ENCODE peak calls at places on chromosomes 5 and 9, in seven cellular contexts. N is hepatocyte, I is A673, O is fibroblast of pulmonary artery, J is fibroblast of mammary gland, U is Panc1, A is tibial artery. H is an unnamed sample.

GRCh38 chr9:81490605-81491331 is 198.6 kb downstream of the TLE1 start:
- DNase-seq in A (no peak), N (no peak), O (peak), U (no peak), I (no peak), J (peak), H (peak)

GRCh38 chr9:21579743-21580142 is 97.6 kb upstream of the IFNE start:
- DNase-seq in A (no peak), U (no peak), O (no peak), J (no peak), N (no peak), I (no peak), H (no peak)

GRCh38 chr5:112077180-112077579 is 320.2 kb upstream of the NREP start:
- DNase-seq in I (no peak), J (peak), N (no peak), O (peak), A (no peak), U (no peak), H (peak)

GRCh38 chr5:132526290-132526973 is 16.9 kb downstream of the IL5 start:
- DNase-seq in O (peak), I (peak), U (peak), N (peak), J (peak), A (no peak), H (peak)

GRCh38 chr5:116454417-116454927 is 120.2 kb downstream of the SEMA6A start:
- DNase-seq in A (peak), N (peak), J (peak), O (peak), I (peak), U (no peak), H (peak)

GRCh38 chr5:98218838-98219237 is 554.6 kb upstream of the RGMB start:
- DNase-seq in O (no peak), N (no peak), J (no peak), A (no peak), I (no peak), U (no peak), H (no peak)

GRCh38 chr5:58080573-58080972 is 379.3 kb downstream of the PLK2 start:
- DNase-seq in A (no peak), J (peak), I (no peak), U (no peak), O (peak), N (no peak), H (no peak)

GRCh38 chr5:54309751-54310432 is 481 bp downstream of the ARL15 start:
- DNase-seq in I (peak), U (no peak), N (peak), J (no peak), O (peak), A (no peak), H (no peak)

GRCh38 chr9:134554750-134555655 is 86.6 kb upstream of the COL5A1 start:
- DNase-seq in U (no peak), N (no peak), I (no peak), A (no peak), J (peak), O (peak), H (no peak)

GRCh38 chr9:74255489-74255984 is 241.6 kb upstream of the RORB start:
- DNase-seq in I (no peak), N (no peak), U (no peak), O (no peak), J (peak), A (no peak), H (no peak)

GRCh38 chr5:174159327-174160247 is 114.1 kb downstream of the NSG2 start:
- DNase-seq in U (no peak), I (no peak), J (peak), O (no peak), A (no peak), N (no peak), H (peak)

GRCh38 chr5:157845894-157846598 is 12.9 kb downstream of the CLINT1 start:
- DNase-seq in I (no peak), N (no peak), J (no peak), O (no peak), U (no peak), A (no peak), H (no peak)

GRCh38 chr5:149036970-149037369 is 25.9 kb downstream of the SH3TC2 start:
- DNase-seq in N (no peak), J (peak), I (no peak), O (no peak), U (no peak), A (no peak), H (no peak)

GRCh38 chr9:89593776-89594427 is 10.9 kb upstream of the GADD45G start:
- DNase-seq in N (peak), U (no peak), J (peak), A (no peak), O (peak), I (peak), H (no peak)

GRCh38 chr5:113071401-113071800 is 94.8 kb downstream of the DCP2 start:
- DNase-seq in I (no peak), A (no peak), O (no peak), J (no peak), N (no peak), U (no peak), H (no peak)

GRCh38 chr9:131423171-131423581 is 29.3 kb downstream of the PRRC2B start:
- DNase-seq in A (peak), I (no peak), O (peak), J (peak), U (no peak), N (peak), H (peak)

GRCh38 chr5:5891350-5891749 is 468.9 kb downstream of the ICE1 start:
- DNase-seq in I (peak), O (no peak), A (no peak), U (no peak), J (peak), N (peak), H (no peak)

GRCh38 chr5:69129413-69129812 is 35.6 kb downstream of the SLC30A5 start:
- DNase-seq in N (no peak), U (no peak), I (no peak), A (no peak), J (peak), O (peak), H (peak)

GRCh38 chr5:39024005-39024404 is 50.2 kb downstream of the RICTOR start:
- DNase-seq in U (no peak), I (peak), N (no peak), O (no peak), J (no peak), A (no peak), H (no peak)

GRCh38 chr9:127347831-127348699 is 48.9 kb upstream of the SLC2A8 start:
- DNase-seq in I (peak), O (peak), U (peak), J (peak), A (no peak), N (peak), H (peak)

GRCh38 chr9:112748041-112748440 is 2.5 kb upstream of the SNX30 start:
- DNase-seq in J (no peak), N (no peak), U (no peak), O (no peak), A (no peak), I (no peak), H (no peak)

GRCh38 chr9:38153152-38153909 is 84.3 kb upstream of the SHB start:
- DNase-seq in O (no peak), J (no peak), U (no peak), I (no peak), N (peak), A (no peak), H (no peak)

GRCh38 chr5:154646841-154647759 is 108.1 kb upstream of the LARP1 start:
- DNase-seq in A (peak), O (peak), J (peak), I (no peak), N (peak), U (no peak), H (no peak)

GRCh38 chr5:1439388-1440097 is 5.7 kb downstream of the SLC6A3 start:
- DNase-seq in A (no peak), U (no peak), J (no peak), I (no peak), O (no peak), N (no peak), H (no peak)

GRCh38 chr9:98838155-98838904 is 30.9 kb downstream of the GALNT12 start:
- DNase-seq in N (no peak), O (no peak), U (no peak), J (no peak), I (no peak), A (no peak), H (no peak)

GRCh38 chr5:111075520-111075919 is 4.0 kb downstream of the TSLP start:
- DNase-seq in U (no peak), I (peak), O (peak), A (no peak), N (no peak), J (peak), H (peak)

GRCh38 chr9:92292338-92293074 is 991 bp downstream of the IARS1 start:
- DNase-seq in O (no peak), A (no peak), J (peak), U (no peak), N (peak), I (peak), H (no peak)

GRCh38 chr9:132755096-132755495 is 84.8 kb downstream of the GTF3C4 start:
- DNase-seq in N (no peak), U (no peak), J (no peak), A (no peak), I (no peak), O (no peak), H (no peak)

GRCh38 chr9:76835571-76836283 is 70.2 kb downstream of the PRUNE2 start:
- DNase-seq in O (peak), N (peak), I (no peak), J (peak), U (no peak), A (no peak), H (peak)

GRCh38 chr9:74846771-74847170 is 41.0 kb downstream of the TRPM6 start:
- DNase-seq in J (peak), A (no peak), U (peak), N (no peak), O (no peak), I (no peak), H (peak)

GRCh38 chr9:99513441-99514112 is 291.5 kb downstream of the SEC61B start:
- DNase-seq in N (peak), I (no peak), O (no peak), U (no peak), J (no peak), A (no peak), H (no peak)

GRCh38 chr5:44665101-44665701 is 143.5 kb upstream of the MRPS30 start:
- DNase-seq in U (no peak), J (peak), A (no peak), I (no peak), O (no peak), N (no peak), H (peak)

GRCh38 chr5:135141303-135142268 is 107.6 kb upstream of the PITX1 start:
- DNase-seq in U (no peak), N (peak), I (no peak), J (peak), O (no peak), A (no peak), H (peak)

GRCh38 chr5:3943803-3944202 is 348.2 kb downstream of the IRX1 start:
- DNase-seq in I (no peak), U (no peak), J (no peak), N (no peak), A (no peak), O (no peak), H (no peak)

GRCh38 chr5:3948838-3949237 is 353.2 kb downstream of the IRX1 start:
- DNase-seq in J (no peak), O (no peak), I (no peak), N (no peak), U (no peak), A (no peak), H (no peak)

GRCh38 chr5:3944930-3945329 is 349.3 kb downstream of the IRX1 start:
- DNase-seq in I (no peak), O (no peak), U (no peak), A (no peak), N (no peak), J (no peak), H (no peak)
- H3K4me3 ChIP-seq in I (no peak), O (no peak), U (no peak), A (no peak), N (no peak), J (no peak), H (no peak)

GRCh38 chr9:1729631-1730030 is 285.5 kb upstream of the SMARCA2 start:
- DNase-seq in N (no peak), A (no peak), O (no peak), I (no peak), J (no peak), U (no peak), H (no peak)
- TF ChIP-seq CTCF in N (no peak), A (no peak), O (no peak), I (no peak), J (no peak), U (no peak), H (no peak)

GRCh38 chr5:88677502-88677901 is 205.5 kb downstream of the MEF2C start:
- DNase-seq in N (no peak), I (no peak), A (no peak), U (no peak), O (no peak), J (no peak), H (no peak)
- H3K4me3 ChIP-seq in N (no peak), I (peak), A (no peak), U (peak), O (no peak), J (no peak), H (no peak)

DNA sequence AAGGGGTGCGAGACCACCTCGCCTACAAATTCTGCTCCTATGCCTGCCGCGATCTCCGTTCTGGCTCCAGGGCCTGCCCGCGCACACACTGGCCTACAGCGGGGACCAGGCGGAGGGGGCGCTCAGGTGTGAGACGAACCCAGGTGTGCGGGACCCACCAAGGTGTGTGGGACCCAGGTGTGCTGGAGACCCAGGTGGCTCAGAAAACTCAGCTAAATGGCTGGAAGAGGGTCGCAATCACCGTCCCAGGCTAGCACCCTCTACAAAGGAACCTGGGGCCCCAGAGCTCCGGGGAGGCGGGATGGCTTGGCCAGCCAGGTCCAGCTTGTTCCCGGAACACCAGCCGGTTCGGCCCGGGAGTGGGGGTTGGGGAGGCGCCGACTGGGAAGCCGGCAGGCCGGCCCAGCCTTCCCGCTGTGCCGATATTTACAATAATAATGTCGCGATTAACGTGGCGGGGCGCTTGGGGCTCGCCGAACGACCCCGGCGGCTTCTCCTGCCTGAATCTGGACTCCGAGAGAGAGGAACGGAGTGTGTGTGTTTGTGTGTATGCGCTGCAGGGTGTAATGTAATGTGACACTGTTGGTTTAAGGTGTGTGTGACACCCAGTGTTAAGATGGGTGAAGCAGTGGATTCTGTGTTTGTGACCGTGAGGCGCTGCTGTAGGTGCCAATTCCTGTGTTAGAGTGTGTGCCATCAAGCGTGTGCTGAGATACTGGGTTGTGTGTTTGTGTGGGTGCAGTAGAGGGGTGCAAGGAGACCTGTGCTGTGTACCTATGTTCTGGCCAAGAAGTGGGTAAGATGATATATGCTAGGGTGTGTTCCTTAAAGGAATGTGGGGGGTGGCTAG is 1.4 kb downstream of the PCDH1 start:
- DNase-seq in N (peak), J (no peak), I (no peak), A (no peak), U (no peak), O (no peak), H (no peak)
- TF ChIP-seq CTCF in N (no peak), J (no peak), I (no peak), A (no peak), U (no peak), O (no peak), H (no peak)

GRCh38 chr5:50966986-50967385 is 300.5 kb downstream of the PARP8 start:
- DNase-seq in A (no peak), I (no peak), U (no peak), N (peak), O (no peak), J (no peak), H (peak)
- H3K4me3 ChIP-seq in A (peak), I (peak), U (peak), N (peak), O (no peak), J (no peak), H (no peak)

DNA sequence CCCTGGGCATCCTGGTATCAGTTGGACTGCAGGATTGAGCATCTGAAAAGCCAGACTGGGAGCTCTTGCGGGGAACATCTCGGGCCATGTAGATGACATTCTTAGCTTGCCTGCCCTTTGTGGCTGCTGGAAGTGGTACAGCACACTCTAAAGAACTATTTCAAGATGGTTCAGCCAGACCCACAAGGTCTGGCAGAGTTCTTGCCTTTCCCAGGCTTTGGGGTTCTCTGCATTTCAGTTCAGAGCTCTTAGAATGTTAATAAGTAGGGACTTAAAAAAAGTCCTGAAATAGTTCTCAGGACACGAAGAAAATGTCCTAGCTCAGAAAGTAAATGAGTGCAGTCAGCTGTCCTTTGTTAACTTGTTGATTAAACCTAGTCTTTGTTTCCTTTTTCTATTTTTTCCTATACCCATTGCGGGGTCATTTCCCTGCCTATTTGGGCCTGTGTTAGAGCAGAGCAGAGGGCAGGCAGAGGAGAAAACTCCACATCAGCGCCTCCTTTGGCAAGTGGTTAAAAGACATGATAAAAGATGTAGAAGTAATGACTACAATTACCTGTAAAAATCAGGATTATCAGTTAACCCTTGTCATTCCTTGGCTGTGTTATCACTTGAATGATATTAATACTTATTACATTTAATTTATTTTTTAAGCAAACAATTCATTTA is 291.5 kb downstream of the ZSWIM6 start:
- DNase-seq in N (no peak), U (no peak), I (no peak), J (no peak), O (no peak), A (no peak), H (no peak)
- TF ChIP-seq CTCF in N (peak), U (peak), I (peak), J (peak), O (peak), A (no peak), H (peak)

GRCh38 chr9:106796771-106797170 is 66.2 kb upstream of the ZNF462 start:
- DNase-seq in I (no peak), N (no peak), U (no peak), J (no peak), A (no peak), O (no peak), H (no peak)
- H3K4me3 ChIP-seq in I (no peak), N (no peak), U (no peak), J (no peak), A (no peak), O (no peak), H (no peak)

GRCh38 chr9:72271617-72272478 is 93.2 kb downstream of the ZFAND5 start:
- DNase-seq in U (peak), O (peak), N (peak), I (peak), J (peak), A (peak), H (peak)
- TF ChIP-seq CTCF in U (peak), O (peak), N (peak), I (peak), J (peak), A (peak), H (peak)

H was measured in foreskin fibroblast.